ENCODE peak calls at places on chromosome 22, in seven cellular contexts. One of them, this sample, is unnamed. For H3K27me3, the result is how much of the 10 kb centered on the place peaks cover.

GRCh38 chr22:27986937-27987336 is 67.9 kb upstream of the PITPNB start:
- DNase-seq in neural progenitor cell: no peak
- DNase-seq in adrenal gland: no peak
- DNase-seq in heart right ventricle: no peak
- DNase-seq in lower lobe of right lung: no peak
- DNase-seq in IMR-90: no peak
- DNase-seq in H9: no peak
- DNase-seq in this sample: no peak

GRCh38 chr22:41050873-41051272 is 41.5 kb upstream of the EP300 start:
- DNase-seq in neural progenitor cell: no peak
- DNase-seq in adrenal gland: no peak
- DNase-seq in heart right ventricle: no peak
- DNase-seq in lower lobe of right lung: no peak
- DNase-seq in IMR-90: no peak
- DNase-seq in H9: no peak
- DNase-seq in this sample: no peak

GRCh38 chr22:27959335-27960090 is 40.5 kb upstream of the PITPNB start:
- DNase-seq in neural progenitor cell: no peak
- DNase-seq in adrenal gland: no peak
- DNase-seq in heart right ventricle: no peak
- DNase-seq in lower lobe of right lung: no peak
- DNase-seq in IMR-90: no peak
- DNase-seq in H9: no peak
- DNase-seq in this sample: no peak

GRCh38 chr22:17836977-17837742 is 62.9 kb upstream of the BID start:
- DNase-seq in neural progenitor cell: peak
- DNase-seq in adrenal gland: no peak
- DNase-seq in heart right ventricle: no peak
- DNase-seq in lower lobe of right lung: no peak
- DNase-seq in IMR-90: no peak
- DNase-seq in H9: peak
- DNase-seq in this sample: no peak

GRCh38 chr22:30785527-30785926 is 90.9 kb downstream of the OSBP2 start:
- DNase-seq in neural progenitor cell: no peak
- DNase-seq in adrenal gland: no peak
- DNase-seq in heart right ventricle: no peak
- DNase-seq in lower lobe of right lung: no peak
- DNase-seq in IMR-90: no peak
- DNase-seq in H9: no peak
- DNase-seq in this sample: no peak

GRCh38 chr22:31646186-31647019 is 15.6 kb downstream of the PISD start:
- DNase-seq in neural progenitor cell: no peak
- DNase-seq in adrenal gland: peak
- DNase-seq in heart right ventricle: no peak
- DNase-seq in lower lobe of right lung: no peak
- DNase-seq in IMR-90: peak
- DNase-seq in H9: no peak
- DNase-seq in this sample: no peak

GRCh38 chr22:47177334-47177815 is 414.9 kb downstream of the TBC1D22A start:
- DNase-seq in neural progenitor cell: no peak
- DNase-seq in adrenal gland: peak
- DNase-seq in heart right ventricle: no peak
- DNase-seq in lower lobe of right lung: peak
- DNase-seq in IMR-90: no peak
- DNase-seq in H9: peak
- DNase-seq in this sample: peak

GRCh38 chr22:46292727-46293126 is 3.9 kb upstream of the GTSE1 start:
- DNase-seq in neural progenitor cell: no peak
- DNase-seq in adrenal gland: no peak
- DNase-seq in heart right ventricle: no peak
- DNase-seq in lower lobe of right lung: peak
- DNase-seq in IMR-90: no peak
- DNase-seq in H9: no peak
- DNase-seq in this sample: peak

GRCh38 chr22:40334060-40334459 is 12.2 kb upstream of the ADSL start:
- DNase-seq in neural progenitor cell: no peak
- DNase-seq in adrenal gland: no peak
- DNase-seq in heart right ventricle: no peak
- DNase-seq in lower lobe of right lung: no peak
- DNase-seq in IMR-90: no peak
- DNase-seq in H9: no peak
- DNase-seq in this sample: no peak

GRCh38 chr22:20607157-20607907 is 99.9 kb downstream of the MED15 start:
- DNase-seq in neural progenitor cell: peak
- DNase-seq in adrenal gland: no peak
- DNase-seq in heart right ventricle: no peak
- DNase-seq in lower lobe of right lung: peak
- DNase-seq in IMR-90: no peak
- DNase-seq in H9: peak
- DNase-seq in this sample: peak

GRCh38 chr22:17589810-17590375 is 26.6 kb downstream of the SLC25A18 start:
- DNase-seq in neural progenitor cell: no peak
- DNase-seq in adrenal gland: no peak
- DNase-seq in heart right ventricle: no peak
- DNase-seq in lower lobe of right lung: no peak
- DNase-seq in IMR-90: no peak
- DNase-seq in H9: no peak
- DNase-seq in this sample: peak

GRCh38 chr22:45997077-45997774 is 20.3 kb upstream of the WNT7B start:
- DNase-seq in neural progenitor cell: peak
- DNase-seq in adrenal gland: peak
- DNase-seq in heart right ventricle: peak
- DNase-seq in lower lobe of right lung: peak
- DNase-seq in IMR-90: peak
- DNase-seq in H9: peak
- DNase-seq in this sample: peak

GRCh38 chr22:29994027-29994715 is 86.1 kb upstream of the HORMAD2 start:
- DNase-seq in neural progenitor cell: no peak
- DNase-seq in adrenal gland: no peak
- DNase-seq in heart right ventricle: no peak
- DNase-seq in lower lobe of right lung: no peak
- DNase-seq in IMR-90: peak
- DNase-seq in H9: no peak
- DNase-seq in this sample: no peak

GRCh38 chr22:33242078-33242477 is 183.9 kb upstream of the SYN3 start:
- DNase-seq in neural progenitor cell: no peak
- DNase-seq in adrenal gland: no peak
- DNase-seq in heart right ventricle: no peak
- DNase-seq in lower lobe of right lung: no peak
- DNase-seq in IMR-90: no peak
- DNase-seq in H9: no peak
- DNase-seq in this sample: no peak

GRCh38 chr22:32728291-32728690 is 73.2 kb upstream of the TIMP3 start:
- DNase-seq in neural progenitor cell: no peak
- DNase-seq in adrenal gland: no peak
- DNase-seq in heart right ventricle: no peak
- DNase-seq in lower lobe of right lung: no peak
- DNase-seq in IMR-90: no peak
- DNase-seq in H9: no peak
- DNase-seq in this sample: no peak

GRCh38 chr22:19615001-19615461 is 90.8 kb upstream of the CLDN5 start:
- DNase-seq in neural progenitor cell: no peak
- DNase-seq in adrenal gland: no peak
- DNase-seq in heart right ventricle: no peak
- DNase-seq in lower lobe of right lung: no peak
- DNase-seq in IMR-90: no peak
- DNase-seq in H9: no peak
- DNase-seq in this sample: no peak

GRCh38 chr22:36979016-36979415 is 40.2 kb downstream of the TST start:
- DNase-seq in neural progenitor cell: no peak
- DNase-seq in adrenal gland: no peak
- DNase-seq in heart right ventricle: no peak
- DNase-seq in lower lobe of right lung: no peak
- DNase-seq in IMR-90: no peak
- DNase-seq in H9: no peak
- DNase-seq in this sample: no peak

GRCh38 chr22:30596886-30597285 is 5.2 kb upstream of the PES1 start:
- DNase-seq in neural progenitor cell: no peak
- DNase-seq in adrenal gland: no peak
- DNase-seq in heart right ventricle: no peak
- DNase-seq in lower lobe of right lung: no peak
- DNase-seq in IMR-90: no peak
- DNase-seq in H9: peak
- DNase-seq in this sample: no peak

GRCh38 chr22:29314537-29315285 is 786 bp downstream of the RASL10A start:
- DNase-seq in neural progenitor cell: peak
- DNase-seq in adrenal gland: no peak
- DNase-seq in heart right ventricle: no peak
- DNase-seq in lower lobe of right lung: peak
- DNase-seq in IMR-90: no peak
- DNase-seq in H9: no peak
- DNase-seq in this sample: peak

GRCh38 chr22:29003975-29004646 is 57.5 kb downstream of the C22orf31 start:
- DNase-seq in neural progenitor cell: peak
- DNase-seq in adrenal gland: peak
- DNase-seq in heart right ventricle: no peak
- DNase-seq in lower lobe of right lung: peak
- DNase-seq in IMR-90: no peak
- DNase-seq in H9: peak
- DNase-seq in this sample: no peak

GRCh38 chr22:31748490-31748889 is 1.4 kb downstream of the PRR14L start:
- DNase-seq in neural progenitor cell: peak
- DNase-seq in adrenal gland: no peak
- DNase-seq in heart right ventricle: no peak
- DNase-seq in lower lobe of right lung: no peak
- DNase-seq in IMR-90: no peak
- DNase-seq in H9: no peak
- DNase-seq in this sample: no peak

GRCh38 chr22:24427500-24428164 is at the start of gene ADORA2A:
- DNase-seq in neural progenitor cell: no peak
- DNase-seq in adrenal gland: no peak
- DNase-seq in heart right ventricle: no peak
- DNase-seq in lower lobe of right lung: peak
- DNase-seq in IMR-90: no peak
- DNase-seq in H9: no peak
- DNase-seq in this sample: peak

GRCh38 chr22:47163876-47164513 is 401.5 kb downstream of the TBC1D22A start:
- DNase-seq in neural progenitor cell: no peak
- DNase-seq in adrenal gland: no peak
- DNase-seq in heart right ventricle: no peak
- DNase-seq in lower lobe of right lung: peak
- DNase-seq in IMR-90: no peak
- DNase-seq in H9: peak
- DNase-seq in this sample: peak

GRCh38 chr22:38513063-38513462 is 7.0 kb upstream of the DDX17 start:
- DNase-seq in neural progenitor cell: peak
- DNase-seq in adrenal gland: no peak
- DNase-seq in heart right ventricle: no peak
- DNase-seq in lower lobe of right lung: no peak
- DNase-seq in IMR-90: no peak
- DNase-seq in H9: peak
- DNase-seq in this sample: peak

GRCh38 chr22:19988965-19989724 is 27.5 kb downstream of the ARVCF start:
- DNase-seq in neural progenitor cell: no peak
- DNase-seq in adrenal gland: no peak
- DNase-seq in heart right ventricle: peak
- DNase-seq in lower lobe of right lung: no peak
- DNase-seq in IMR-90: no peak
- DNase-seq in H9: no peak
- DNase-seq in this sample: no peak

GRCh38 chr22:35893698-35894097 is 134.9 kb downstream of the RBFOX2 start:
- DNase-seq in neural progenitor cell: no peak
- DNase-seq in adrenal gland: peak
- DNase-seq in heart right ventricle: peak
- DNase-seq in lower lobe of right lung: no peak
- DNase-seq in IMR-90: peak
- DNase-seq in H9: no peak
- DNase-seq in this sample: no peak
- H3K27me3 ChIP-seq in neural progenitor cell: under half
- H3K27me3 ChIP-seq in adrenal gland: under half
- H3K27me3 ChIP-seq in heart right ventricle: under half
- H3K27me3 ChIP-seq in lower lobe of right lung: under half
- H3K27me3 ChIP-seq in IMR-90: under half
- H3K27me3 ChIP-seq in H9: under half
- H3K27me3 ChIP-seq in this sample: under half

DNA sequence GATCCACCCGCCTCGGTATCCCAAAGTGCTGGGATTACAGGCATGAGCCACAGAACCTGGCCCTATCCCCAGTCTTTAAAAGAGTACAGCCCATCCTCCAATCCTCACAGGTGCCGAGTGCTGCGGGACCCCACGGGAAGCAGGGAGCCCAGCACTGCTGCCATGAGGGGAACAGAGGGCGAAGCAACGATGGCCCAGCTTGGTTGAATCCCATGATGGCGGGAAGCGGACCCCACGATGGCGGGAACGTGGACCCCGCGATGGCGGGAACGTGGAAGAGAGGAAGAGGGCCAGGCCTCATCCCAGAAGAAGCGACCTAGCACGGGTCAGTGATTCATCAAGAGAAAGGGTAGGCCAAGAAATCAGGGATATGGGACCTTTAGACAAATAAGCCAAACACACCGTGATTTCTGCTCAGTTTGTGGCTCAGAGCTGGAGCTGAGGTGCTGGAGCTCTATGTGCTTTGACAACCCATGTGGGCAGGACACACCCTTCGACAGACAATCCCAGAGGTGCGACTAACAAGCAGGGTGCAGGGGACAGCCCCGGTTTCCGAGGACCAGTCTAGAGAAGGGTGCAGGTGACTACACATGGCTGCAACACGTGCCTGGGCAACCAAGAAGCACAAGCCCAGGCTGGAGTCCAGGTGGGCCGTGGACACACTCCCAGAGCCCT is 30.9 kb downstream of the BRD1 start:
- DNase-seq in neural progenitor cell: no peak
- DNase-seq in adrenal gland: no peak
- DNase-seq in heart right ventricle: no peak
- DNase-seq in lower lobe of right lung: no peak
- DNase-seq in IMR-90: no peak
- DNase-seq in H9: no peak
- DNase-seq in this sample: no peak
- H3K27me3 ChIP-seq in neural progenitor cell: under half
- H3K27me3 ChIP-seq in adrenal gland: under half
- H3K27me3 ChIP-seq in heart right ventricle: under half
- H3K27me3 ChIP-seq in lower lobe of right lung: under half
- H3K27me3 ChIP-seq in IMR-90: under half
- H3K27me3 ChIP-seq in H9: under half
- H3K27me3 ChIP-seq in this sample: under half

GRCh38 chr22:22167791-22168189 is 76.8 kb upstream of the VPREB1 start:
- DNase-seq in neural progenitor cell: no peak
- DNase-seq in adrenal gland: no peak
- DNase-seq in heart right ventricle: no peak
- DNase-seq in lower lobe of right lung: no peak
- DNase-seq in IMR-90: no peak
- DNase-seq in H9: no peak
- DNase-seq in this sample: peak
- H3K27me3 ChIP-seq in neural progenitor cell: half or more
- H3K27me3 ChIP-seq in adrenal gland: under half
- H3K27me3 ChIP-seq in heart right ventricle: half or more
- H3K27me3 ChIP-seq in lower lobe of right lung: under half
- H3K27me3 ChIP-seq in IMR-90: under half
- H3K27me3 ChIP-seq in H9: half or more
- H3K27me3 ChIP-seq in this sample: under half

DNA sequence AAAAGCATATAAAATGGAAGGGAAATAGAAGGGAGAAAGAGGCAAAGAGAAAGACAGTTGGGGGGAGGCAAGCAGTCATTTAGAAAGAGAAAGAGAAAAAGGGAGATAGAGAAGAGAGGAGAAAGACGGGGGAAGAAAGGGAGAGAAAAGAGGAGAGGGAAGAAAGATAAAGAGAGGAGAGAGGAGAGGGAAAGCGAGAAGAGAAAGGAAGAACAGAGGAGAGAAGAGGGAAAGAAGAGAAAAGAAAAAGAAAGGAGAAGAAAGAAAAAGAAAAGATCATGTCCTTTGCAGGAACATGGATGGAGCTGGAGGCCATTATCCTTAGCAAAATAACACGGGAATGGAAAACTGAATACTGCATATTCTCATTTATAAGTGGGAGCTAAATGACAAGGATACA is 247.7 kb downstream of the MIAT start:
- DNase-seq in neural progenitor cell: no peak
- DNase-seq in adrenal gland: no peak
- DNase-seq in heart right ventricle: no peak
- DNase-seq in lower lobe of right lung: no peak
- DNase-seq in IMR-90: no peak
- DNase-seq in H9: no peak
- DNase-seq in this sample: no peak
- H3K27me3 ChIP-seq in neural progenitor cell: under half
- H3K27me3 ChIP-seq in adrenal gland: under half
- H3K27me3 ChIP-seq in heart right ventricle: under half
- H3K27me3 ChIP-seq in lower lobe of right lung: under half
- H3K27me3 ChIP-seq in IMR-90: half or more
- H3K27me3 ChIP-seq in H9: under half
- H3K27me3 ChIP-seq in this sample: under half

This sample was measured in spleen.